ENCODE peak calls at places on chromosomes 6 and 20, in nine cellular contexts. Q, O, N, E, X, L, U, C and Z are unnamed samples.

GRCh38 chr6:166903027-166903426 is 53.3 kb downstream of the RNASET2 start:
- DNase-seq in Q (no peak), O (no peak), N (no peak), E (no peak), X (no peak), L (peak; percentile 32), U (no peak), C (no peak), Z (no peak)

GRCh38 chr6:37172991-37173572 is 3.1 kb downstream of the PIM1 start:
- DNase-seq in Q (no peak), O (no peak), N (no peak), E (no peak), X (peak; percentile 9), L (no peak), U (no peak), C (no peak), Z (no peak)

GRCh38 chr20:52379723-52380336 is 188.3 kb upstream of the ZFP64 start:
- DNase-seq in Q (peak; percentile 48), O (peak; percentile 71), N (peak; percentile 45), E (peak; percentile 68), X (peak; percentile 32), L (peak; percentile 53), U (peak; percentile 15), C (peak; percentile 55), Z (peak; percentile 16)

GRCh38 chr20:1829531-1829930 is 65.7 kb upstream of the SIRPA start:
- DNase-seq in Q (no peak), O (no peak), N (no peak), E (no peak), X (no peak), L (no peak), U (no peak), C (no peak), Z (no peak)

GRCh38 chr6:169035381-169036280 is 218.0 kb downstream of the THBS2 start:
- DNase-seq in Q (peak; percentile 49), O (peak; percentile 52), N (no peak), E (no peak), X (no peak), L (peak; percentile 88), U (no peak), C (no peak), Z (peak; percentile 35)

GRCh38 chr6:36641543-36641942 is 37.0 kb upstream of the CDKN1A start:
- DNase-seq in Q (no peak), O (no peak), N (no peak), E (no peak), X (no peak), L (no peak), U (no peak), C (no peak), Z (no peak)

GRCh38 chr6:32148722-32149576 is 2.8 kb downstream of the PRRT1 start:
- DNase-seq in Q (peak; percentile 47), O (no peak), N (peak; percentile 70), E (peak; percentile 90), X (peak; percentile 53), L (peak; percentile 27), U (no peak), C (no peak), Z (no peak)

GRCh38 chr20:36235892-36236785 is at the start of gene AAR2:
- DNase-seq in Q (peak; percentile 83), O (peak; percentile 81), N (peak; percentile 87), E (peak; percentile 88), X (peak; percentile 77), L (peak; percentile 93), U (peak; percentile 83), C (peak; percentile 88), Z (no peak)

GRCh38 chr6:37188962-37189510 is 19.1 kb downstream of the PIM1 start:
- DNase-seq in Q (no peak), O (no peak), N (no peak), E (no peak), X (no peak), L (no peak), U (no peak), C (no peak), Z (no peak)

GRCh38 chr6:118639054-118639964 is 12.1 kb downstream of the CEP85L start:
- DNase-seq in Q (no peak), O (no peak), N (no peak), E (no peak), X (no peak), L (no peak), U (no peak), C (no peak), Z (no peak)

GRCh38 chr6:33739611-33740010 is 7.1 kb downstream of the IP6K3 start:
- DNase-seq in Q (no peak), O (no peak), N (no peak), E (no peak), X (no peak), L (no peak), U (no peak), C (no peak), Z (no peak)

GRCh38 chr6:5681480-5681879 is 325.2 kb downstream of the NRN1 start:
- DNase-seq in Q (no peak), O (no peak), N (no peak), E (no peak), X (no peak), L (peak; percentile 28), U (no peak), C (no peak), Z (no peak)
- H3K9me3 ChIP-seq in Q (no peaks in the 10 kb centered on the region), O (no peaks in the 10 kb centered on the region), N (no peaks in the 10 kb centered on the region), E (no peaks in the 10 kb centered on the region), X (no peaks in the 10 kb centered on the region), L (no peaks in the 10 kb centered on the region), U (no peaks in the 10 kb centered on the region), C (no peaks in the 10 kb centered on the region), Z (no peaks in the 10 kb centered on the region)

GRCh38 chr6:127464881-127465459 is 5.8 kb upstream of the KIAA0408 start:
- DNase-seq in Q (peak; percentile 79), O (peak; percentile 65), N (peak; percentile 75), E (peak; percentile 74), X (peak; percentile 46), L (peak; percentile 88), U (peak; percentile 54), C (peak; percentile 74), Z (no peak)

GRCh38 chr6:127468936-127469335 is 9.7 kb upstream of the KIAA0408 start:
- DNase-seq in Q (no peak), O (no peak), N (no peak), E (no peak), X (no peak), L (no peak), U (no peak), C (no peak), Z (no peak)

GRCh38 chr6:127463056-127463455 is 3.9 kb upstream of the KIAA0408 start:
- DNase-seq in Q (peak; percentile 23), O (peak; percentile 12), N (no peak), E (no peak), X (no peak), L (peak; percentile 42), U (no peak), C (no peak), Z (no peak)

GRCh38 chr6:127464161-127464880 is 5.1 kb upstream of the KIAA0408 start:
- DNase-seq in Q (peak; percentile 83), O (peak; percentile 21), N (no peak), E (no peak), X (no peak), L (peak; percentile 89), U (no peak), C (no peak), Z (no peak)

DNA sequence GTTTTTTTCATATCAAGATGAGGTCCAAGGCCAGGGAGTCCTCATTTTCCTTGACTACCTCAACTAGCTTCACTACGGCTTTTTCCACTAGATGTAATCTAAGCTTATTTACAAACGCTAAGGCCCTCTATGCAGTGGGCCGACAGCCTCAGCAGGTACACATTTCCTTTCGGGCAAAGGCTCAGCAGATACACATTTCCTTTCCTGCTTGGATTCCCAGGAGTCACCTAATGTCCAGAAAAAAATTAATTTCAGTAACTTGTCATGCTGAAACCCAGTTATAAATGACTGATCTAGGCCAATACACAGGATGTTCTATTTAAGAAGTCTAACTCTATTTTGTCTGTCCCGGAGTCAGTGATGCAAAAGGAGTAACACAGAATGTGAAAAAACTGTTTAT is 7.2 kb upstream of the KIAA0408 start:
- DNase-seq in Q (no peak), O (no peak), N (no peak), E (no peak), X (no peak), L (no peak), U (no peak), C (no peak), Z (no peak)
- H3K27ac ChIP-seq in Q (no peak overlapping the region), O (no peak overlapping the region), N (no peak overlapping the region), E (no peak overlapping the region), X (no peak overlapping the region), L (no peak overlapping the region), U (no peak overlapping the region), C (peak overlapping the region; percentile 18), Z (no peak overlapping the region)

GRCh38 chr6:133240511-133241087 is 558 bp upstream of the EYA4 start:
- DNase-seq in Q (peak; percentile 83), O (peak; percentile 55), N (peak; percentile 70), E (peak; percentile 67), X (no peak), L (no peak), U (no peak), C (peak; percentile 24), Z (no peak)

GRCh38 chr6:133243723-133244122 is 2.6 kb downstream of the EYA4 start:
- DNase-seq in Q (peak; percentile 30), O (no peak), N (no peak), E (no peak), X (no peak), L (no peak), U (no peak), C (no peak), Z (no peak)

GRCh38 chr6:133242761-133243590 is 1.8 kb downstream of the EYA4 start:
- DNase-seq in Q (peak; percentile 64), O (no peak), N (peak; percentile 66), E (peak; percentile 59), X (no peak), L (no peak), U (no peak), C (peak; percentile 15), Z (no peak)

GRCh38 chr6:133241088-133241900 is at the start of gene EYA4:
- DNase-seq in Q (peak; percentile 81), O (peak; percentile 62), N (peak; percentile 66), E (peak; percentile 75), X (no peak), L (peak; percentile 44), U (no peak), C (peak; percentile 56), Z (no peak)

GRCh38 chr6:133241901-133242760 is 974 bp downstream of the EYA4 start:
- DNase-seq in Q (peak; percentile 69), O (no peak), N (peak; percentile 68), E (no peak), X (no peak), L (peak; percentile 19), U (no peak), C (peak; percentile 54), Z (peak; percentile 48)
- TF ChIP-seq EZH2 in Q (peak; percentile 79), O (no peak), N (peak; percentile 71), E (peak; percentile 92), X (no peak), L (peak; percentile 87), U (no peak), C (peak; percentile 78), Z (no peak)

DNA sequence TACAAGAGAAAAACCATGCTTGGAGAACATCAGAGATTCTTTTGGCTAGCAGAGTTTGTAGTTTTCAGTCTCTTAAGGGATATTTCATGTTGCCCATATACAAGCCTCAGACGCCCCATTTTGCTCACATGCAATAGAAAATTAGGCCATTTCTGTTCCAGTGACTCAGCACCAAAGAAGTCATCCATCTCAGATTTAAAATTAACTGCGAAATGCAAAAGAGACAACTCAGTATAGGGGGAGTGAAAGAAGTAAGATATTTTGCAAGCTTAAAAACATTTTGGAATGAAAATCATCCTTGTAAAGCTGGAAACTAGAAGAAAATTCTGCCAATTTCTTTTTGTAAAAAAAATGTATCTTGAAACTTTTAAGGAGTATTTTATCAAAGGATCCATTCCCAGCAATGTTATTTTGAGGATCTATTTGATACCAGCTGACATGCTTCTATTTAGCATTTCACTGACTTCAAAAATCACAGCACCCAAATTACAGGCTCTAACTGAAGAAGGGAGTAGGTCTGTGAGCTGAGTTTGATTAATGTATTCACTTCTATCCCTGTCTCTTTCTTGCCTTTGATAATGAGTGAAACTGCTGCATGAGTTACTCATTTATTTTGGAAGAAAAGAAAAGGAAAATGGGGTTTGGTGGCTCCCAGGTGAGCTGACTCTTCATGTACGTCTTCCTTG is 223.7 kb upstream of the SULF2 start:
- DNase-seq in Q (peak; percentile 10), O (no peak), N (no peak), E (no peak), X (no peak), L (peak; percentile 69), U (no peak), C (no peak), Z (no peak)
- H3K9me3 ChIP-seq in Q (no peaks in the 10 kb centered on the region), O (peaks cover 14% of the 10 kb centered on the region), N (no peaks in the 10 kb centered on the region), E (peaks cover 10% of the 10 kb centered on the region), X (no peaks in the 10 kb centered on the region), L (no peaks in the 10 kb centered on the region), U (peaks cover 26% of the 10 kb centered on the region), C (no peaks in the 10 kb centered on the region), Z (no peaks in the 10 kb centered on the region)